ENCODE peak calls at places on chromosomes 13 and 19, in seven cellular contexts. T is PC-9, L is cardiac muscle cell, C is IMR-90, P is neural progenitor cell, F is fibroblast of lung, X is WERI-Rb-1. J is an unnamed sample. For H3K27me3, the result is how much of the 10 kb centered on the place peaks cover.

GRCh38 chr13:69306766-69307165 is 800.9 kb upstream of the ATXN8OS start:
- DNase-seq in P (no peak), C (no peak), F (no peak), L (no peak), T (no peak), X (no peak), J (no peak)

GRCh38 chr13:97875218-97875617 is 78.3 kb upstream of the IPO5 start:
- DNase-seq in F (no peak), L (no peak), C (no peak), X (no peak), T (no peak), P (no peak), J (no peak)

GRCh38 chr19:17070421-17070820 is 4.8 kb downstream of the HAUS8 start:
- DNase-seq in F (no peak), L (no peak), C (no peak), T (no peak), X (no peak), P (no peak), J (no peak)

GRCh38 chr19:55753401-55753800 is 5.5 kb upstream of the RFPL4A start:
- DNase-seq in X (no peak), C (no peak), L (no peak), P (no peak), F (no peak), T (no peak), J (no peak)

GRCh38 chr13:30143671-30144400 is 163.5 kb downstream of the KATNAL1 start:
- DNase-seq in L (no peak), X (no peak), F (peak), T (no peak), P (no peak), C (peak), J (no peak)

GRCh38 chr13:97621025-97621424 is 187.1 kb downstream of the RAP2A start:
- DNase-seq in T (no peak), C (no peak), L (no peak), F (no peak), P (no peak), X (no peak), J (no peak)

GRCh38 chr13:44402902-44403719 is 29.5 kb downstream of the SERP2 start:
- DNase-seq in P (no peak), C (no peak), T (peak), L (no peak), X (no peak), F (no peak), J (no peak)

GRCh38 chr13:83183439-83184149 is 698.7 kb downstream of the SLITRK1 start:
- DNase-seq in X (no peak), T (no peak), C (no peak), L (no peak), P (no peak), F (no peak), J (no peak)

GRCh38 chr19:16871870-16872269 is 16.9 kb upstream of the F2RL3 start:
- DNase-seq in C (no peak), L (no peak), P (no peak), F (no peak), T (no peak), X (no peak), J (peak)

GRCh38 chr19:56111601-56112312 is 9.3 kb downstream of the ZNF787 start:
- DNase-seq in P (peak), F (no peak), C (no peak), T (peak), X (no peak), L (no peak), J (peak)

GRCh38 chr13:95601906-95602305 is 42.6 kb downstream of the DZIP1 start:
- DNase-seq in P (no peak), F (no peak), X (no peak), L (no peak), T (no peak), C (no peak), J (no peak)
- H3K27ac ChIP-seq in P (no peak), F (no peak), X (no peak), L (no peak), T (no peak), C (no peak), J (no peak)

GRCh38 chr19:18794692-18795091 is 3.6 kb upstream of the COMP start:
- DNase-seq in P (no peak), L (no peak), X (no peak), T (no peak), F (no peak), C (no peak), J (no peak)

GRCh38 chr19:18793144-18794028 is 2.3 kb upstream of the COMP start:
- DNase-seq in L (no peak), X (no peak), F (no peak), C (no peak), P (no peak), T (no peak), J (peak)

GRCh38 chr19:18794029-18794313 is 2.9 kb upstream of the COMP start:
- DNase-seq in F (no peak), P (no peak), X (no peak), L (no peak), T (no peak), C (no peak), J (no peak)

GRCh38 chr19:18796239-18796638 is 5.1 kb upstream of the COMP start:
- DNase-seq in C (no peak), P (no peak), X (no peak), F (no peak), L (no peak), T (no peak), J (no peak)

DNA sequence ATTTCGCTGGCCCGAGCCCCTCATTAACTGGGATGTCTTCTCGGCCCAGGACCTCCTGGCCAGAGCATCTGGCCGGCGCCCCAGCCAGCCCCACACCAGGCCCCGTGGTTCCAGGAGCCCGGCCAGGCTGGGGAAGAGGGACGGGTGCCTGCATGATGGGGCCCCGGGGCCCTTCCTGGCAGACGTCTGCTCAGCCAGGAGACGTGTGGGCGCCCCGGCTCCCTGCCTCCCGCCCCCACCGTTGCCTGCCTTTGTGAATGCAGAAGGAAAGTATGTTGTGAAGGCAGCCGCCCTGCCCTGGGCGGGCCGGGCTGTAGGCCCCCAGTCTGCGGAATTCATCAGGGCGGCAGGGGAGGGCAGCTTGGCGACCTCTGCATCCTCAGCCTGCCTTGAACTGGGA is 4.4 kb upstream of the COMP start:
- DNase-seq in T (peak), L (no peak), C (no peak), P (peak), X (no peak), F (no peak), J (peak)
- H3K27me3 ChIP-seq in T (under half), L (half or more), C (half or more), P (half or more), X (under half), F (under half), J (under half)

GRCh38 chr13:101415358-101416174 is 742 bp downstream of the NALCN start:
- DNase-seq in X (peak), T (peak), C (no peak), P (peak), F (no peak), L (no peak), J (no peak)
- H3K27ac ChIP-seq in X (no peak), T (peak), C (no peak), P (no peak), F (no peak), L (no peak), J (peak)

GRCh38 chr19:13010038-13010991 is 15.0 kb downstream of the NFIX start:
- DNase-seq in P (no peak), T (no peak), C (no peak), X (no peak), L (no peak), F (no peak), J (peak)
- H3K27me3 ChIP-seq in P (half or more), T (under half), C (under half), X (under half), L (half or more), F (under half), J (under half)

GRCh38 chr19:35264281-35265125 is 4.3 kb upstream of the USF2 start:
- DNase-seq in C (no peak), P (no peak), L (no peak), T (no peak), X (peak), F (no peak), J (peak)
- H3K27ac ChIP-seq in C (no peak), P (no peak), L (peak), T (no peak), X (no peak), F (no peak), J (no peak)

GRCh38 chr19:39321832-39322176 is 1.1 kb upstream of the LRFN1 start:
- DNase-seq in T (no peak), C (no peak), L (no peak), F (no peak), P (no peak), X (no peak), J (no peak)
- H3K27me3 ChIP-seq in T (under half), C (under half), L (under half), F (under half), P (half or more), X (under half), J (under half)

GRCh38 chr13:114285166-114285808 is 3.9 kb downstream of the UPF3A start:
- DNase-seq in T (no peak), L (no peak), P (no peak), C (peak), X (no peak), F (no peak), J (no peak)
- H3K27ac ChIP-seq in T (no peak), L (no peak), P (no peak), C (no peak), X (no peak), F (no peak), J (no peak)

J was measured in right cardiac atrium.